ENCODE peak calls at places on chromosome 11, in six cellular contexts. One of them, this sample, is unnamed.

GRCh38 chr11:74505911-74506310 is 12.4 kb upstream of the LIPT2 start:
- DNase-seq in dorsolateral prefrontal cortex: no peak
- DNase-seq in NCI-H69: no peak
- DNase-seq in bronchial epithelial cell: no peak
- DNase-seq in stimulated activated CD4-positive, alpha-beta T cell treated with anti-CD3 and anti-CD28 coated beads, Interleukin-15, amount 100 ng/mL, for 1 hour: no peak
- DNase-seq in NCI-H774: no peak
- DNase-seq in this sample: no peak

GRCh38 chr11:88332851-88333250 is 4.7 kb downstream of the CTSC start:
- DNase-seq in stimulated activated CD4-positive, alpha-beta T cell treated with anti-CD3 and anti-CD28 coated beads, Interleukin-15, amount 100 ng/mL, for 1 hour: no peak
- DNase-seq in NCI-H69: no peak
- DNase-seq in NCI-H774: no peak
- DNase-seq in dorsolateral prefrontal cortex: no peak
- DNase-seq in bronchial epithelial cell: peak; percentile 64
- DNase-seq in this sample: no peak

GRCh38 chr11:61838501-61838900 is 10.4 kb downstream of the FADS2 start:
- DNase-seq in bronchial epithelial cell: no peak
- DNase-seq in dorsolateral prefrontal cortex: no peak
- DNase-seq in NCI-H774: no peak
- DNase-seq in NCI-H69: no peak
- DNase-seq in stimulated activated CD4-positive, alpha-beta T cell treated with anti-CD3 and anti-CD28 coated beads, Interleukin-15, amount 100 ng/mL, for 1 hour: no peak
- DNase-seq in this sample: no peak

GRCh38 chr11:15695096-15695721 is 580.5 kb downstream of the INSC start:
- DNase-seq in stimulated activated CD4-positive, alpha-beta T cell treated with anti-CD3 and anti-CD28 coated beads, Interleukin-15, amount 100 ng/mL, for 1 hour: no peak
- DNase-seq in bronchial epithelial cell: no peak
- DNase-seq in NCI-H69: peak; percentile 54
- DNase-seq in dorsolateral prefrontal cortex: no peak
- DNase-seq in NCI-H774: peak; percentile 12
- DNase-seq in this sample: no peak

GRCh38 chr11:103234974-103235373 is 125.7 kb downstream of the DYNC2H1 start:
- DNase-seq in dorsolateral prefrontal cortex: no peak
- DNase-seq in NCI-H69: no peak
- DNase-seq in bronchial epithelial cell: no peak
- DNase-seq in stimulated activated CD4-positive, alpha-beta T cell treated with anti-CD3 and anti-CD28 coated beads, Interleukin-15, amount 100 ng/mL, for 1 hour: no peak
- DNase-seq in NCI-H774: no peak
- DNase-seq in this sample: no peak

GRCh38 chr11:62146476-62147200 is 22.8 kb downstream of the INCENP start:
- DNase-seq in NCI-H774: no peak
- DNase-seq in bronchial epithelial cell: no peak
- DNase-seq in dorsolateral prefrontal cortex: no peak
- DNase-seq in NCI-H69: no peak
- DNase-seq in stimulated activated CD4-positive, alpha-beta T cell treated with anti-CD3 and anti-CD28 coated beads, Interleukin-15, amount 100 ng/mL, for 1 hour: no peak
- DNase-seq in this sample: no peak

GRCh38 chr11:83671295-83671694 is 385.1 kb upstream of the CCDC90B start:
- DNase-seq in NCI-H69: peak; percentile 70
- DNase-seq in NCI-H774: no peak
- DNase-seq in dorsolateral prefrontal cortex: no peak
- DNase-seq in stimulated activated CD4-positive, alpha-beta T cell treated with anti-CD3 and anti-CD28 coated beads, Interleukin-15, amount 100 ng/mL, for 1 hour: no peak
- DNase-seq in bronchial epithelial cell: no peak
- DNase-seq in this sample: no peak

GRCh38 chr11:108346451-108346850 is 120.9 kb downstream of the C11orf65 start:
- DNase-seq in NCI-H774: no peak
- DNase-seq in bronchial epithelial cell: no peak
- DNase-seq in dorsolateral prefrontal cortex: no peak
- DNase-seq in stimulated activated CD4-positive, alpha-beta T cell treated with anti-CD3 and anti-CD28 coated beads, Interleukin-15, amount 100 ng/mL, for 1 hour: no peak
- DNase-seq in NCI-H69: no peak
- DNase-seq in this sample: no peak

GRCh38 chr11:390175-390574 is 3.8 kb upstream of the PKP3 start:
- DNase-seq in stimulated activated CD4-positive, alpha-beta T cell treated with anti-CD3 and anti-CD28 coated beads, Interleukin-15, amount 100 ng/mL, for 1 hour: no peak
- DNase-seq in NCI-H774: peak; percentile 16
- DNase-seq in bronchial epithelial cell: no peak
- DNase-seq in NCI-H69: peak; percentile 63
- DNase-seq in dorsolateral prefrontal cortex: no peak
- DNase-seq in this sample: no peak

GRCh38 chr11:32290783-32291182 is 144.6 kb downstream of the WT1 start:
- DNase-seq in bronchial epithelial cell: no peak
- DNase-seq in NCI-H69: no peak
- DNase-seq in NCI-H774: no peak
- DNase-seq in dorsolateral prefrontal cortex: peak; percentile 26
- DNase-seq in stimulated activated CD4-positive, alpha-beta T cell treated with anti-CD3 and anti-CD28 coated beads, Interleukin-15, amount 100 ng/mL, for 1 hour: no peak
- DNase-seq in this sample: no peak

GRCh38 chr11:12518606-12519385 is 141.4 kb downstream of the PARVA start:
- DNase-seq in NCI-H774: no peak
- DNase-seq in NCI-H69: peak; percentile 46
- DNase-seq in stimulated activated CD4-positive, alpha-beta T cell treated with anti-CD3 and anti-CD28 coated beads, Interleukin-15, amount 100 ng/mL, for 1 hour: no peak
- DNase-seq in dorsolateral prefrontal cortex: no peak
- DNase-seq in bronchial epithelial cell: no peak
- DNase-seq in this sample: no peak